ENCODE peak calls at places on chromosomes 5 and 9, in eight cellular contexts. L is PC-3, N is NCI-H2171 treated with DMSO at 0.1 percent for 48 hours, Q is NCI-H2029, P is A549, D is NCI-H1092 treated with DMSO at 0.1 percent for 48 hours, C is WTC11, I is cardiac fibroblast. K is an unnamed sample.

GRCh38 chr9:6969805-6970204 is 212.0 kb downstream of the KDM4C start:
- DNase-seq in P (no peak), C (no peak), L (no peak), D (no peak), Q (no peak), I (no peak), N (no peak), K (no peak)

GRCh38 chr5:138032028-138032571 is 779 bp downstream of the FAM13B start:
- DNase-seq in D (no peak), I (peak), Q (no peak), P (peak), L (peak), C (peak), N (no peak), K (no peak)

GRCh38 chr5:145811834-145812625 is 23.1 kb downstream of the PRELID2 start:
- DNase-seq in L (peak), N (no peak), P (no peak), C (no peak), D (peak), I (peak), Q (peak), K (no peak)

GRCh38 chr5:115510145-115510640 is 34.4 kb downstream of the FEM1C start:
- DNase-seq in D (no peak), Q (no peak), C (no peak), N (no peak), I (no peak), L (peak), P (no peak), K (no peak)

GRCh38 chr5:56525117-56525516 is 290.2 kb upstream of the MAP3K1 start:
- DNase-seq in L (peak), C (no peak), N (no peak), D (no peak), P (peak), Q (no peak), I (peak), K (no peak)

GRCh38 chr5:142011572-142012185 is 1.1 kb downstream of the GNPDA1 start:
- DNase-seq in I (no peak), C (no peak), D (no peak), P (no peak), Q (no peak), L (no peak), N (no peak), K (no peak)

GRCh38 chr5:178346607-178347334 is 114.2 kb upstream of the PHYKPL start:
- DNase-seq in D (no peak), C (no peak), N (no peak), L (no peak), I (no peak), P (no peak), Q (no peak), K (no peak)

GRCh38 chr9:33946779-33947535 is 101.7 kb downstream of the UBAP2 start:
- DNase-seq in N (no peak), I (peak), D (no peak), P (no peak), C (no peak), L (peak), Q (no peak), K (no peak)

GRCh38 chr5:119529811-119530210 is 77.5 kb downstream of the HSD17B4 start:
- DNase-seq in I (no peak), N (no peak), L (no peak), P (no peak), D (no peak), Q (no peak), C (no peak), K (no peak)

GRCh38 chr5:6236858-6237481 is 141.4 kb downstream of the MED10 start:
- DNase-seq in D (no peak), C (no peak), L (peak), I (no peak), Q (no peak), N (no peak), P (no peak), K (no peak)

GRCh38 chr5:148702019-148702596 is 47.8 kb upstream of the HTR4 start:
- DNase-seq in D (no peak), L (peak), C (no peak), I (no peak), P (no peak), N (no peak), Q (no peak), K (no peak)

K was measured in NCI-H524 treated with DMSO at 0.1 percent for 48 hours.